ENCODE peak calls at places on chromosome 13, in seven cellular contexts. One of them, this sample, is unnamed. For H3K27me3 and H3K9me3, the result is how much of the 10 kb centered on the place peaks cover.

GRCh38 chr13:111316161-111316730 is 4.2 kb upstream of the TEX29 start:
- DNase-seq in WERI-Rb-1: no peak
- DNase-seq in H1: no peak
- DNase-seq in astrocyte: no peak
- DNase-seq in tibial artery: no peak
- DNase-seq in lung: no peak
- DNase-seq in aorta: no peak
- DNase-seq in this sample: no peak

GRCh38 chr13:78241278-78241919 is 322.8 kb upstream of the EDNRB start:
- DNase-seq in WERI-Rb-1: peak
- DNase-seq in H1: peak
- DNase-seq in astrocyte: peak
- DNase-seq in tibial artery: no peak
- DNase-seq in lung: no peak
- DNase-seq in aorta: no peak
- DNase-seq in this sample: peak

GRCh38 chr13:82717249-82717648 is 1165.0 kb downstream of the SLITRK1 start:
- DNase-seq in WERI-Rb-1: no peak
- DNase-seq in H1: no peak
- DNase-seq in astrocyte: peak
- DNase-seq in tibial artery: no peak
- DNase-seq in lung: no peak
- DNase-seq in aorta: no peak
- DNase-seq in this sample: no peak

GRCh38 chr13:40438999-40439797 is 227.2 kb downstream of the FOXO1 start:
- DNase-seq in WERI-Rb-1: no peak
- DNase-seq in H1: no peak
- DNase-seq in astrocyte: peak
- DNase-seq in tibial artery: no peak
- DNase-seq in lung: no peak
- DNase-seq in aorta: no peak
- DNase-seq in this sample: no peak

GRCh38 chr13:40692946-40693345 is 26.5 kb upstream of the FOXO1 start:
- DNase-seq in WERI-Rb-1: no peak
- DNase-seq in H1: no peak
- DNase-seq in astrocyte: peak
- DNase-seq in tibial artery: no peak
- DNase-seq in lung: no peak
- DNase-seq in aorta: no peak
- DNase-seq in this sample: no peak

GRCh38 chr13:110790371-110790770 is 76.9 kb downstream of the ING1 start:
- DNase-seq in WERI-Rb-1: no peak
- DNase-seq in H1: no peak
- DNase-seq in astrocyte: no peak
- DNase-seq in tibial artery: no peak
- DNase-seq in lung: no peak
- DNase-seq in aorta: no peak
- DNase-seq in this sample: no peak

GRCh38 chr13:99895428-99895998 is 76.1 kb downstream of the ZIC5 start:
- DNase-seq in WERI-Rb-1: no peak
- DNase-seq in H1: no peak
- DNase-seq in astrocyte: no peak
- DNase-seq in tibial artery: no peak
- DNase-seq in lung: no peak
- DNase-seq in aorta: no peak
- DNase-seq in this sample: no peak

GRCh38 chr13:94696171-94696570 is 16.2 kb downstream of the SOX21 start:
- DNase-seq in WERI-Rb-1: no peak
- DNase-seq in H1: no peak
- DNase-seq in astrocyte: no peak
- DNase-seq in tibial artery: no peak
- DNase-seq in lung: no peak
- DNase-seq in aorta: no peak
- DNase-seq in this sample: no peak

GRCh38 chr13:53242015-53242414 is 213.4 kb downstream of the OLFM4 start:
- DNase-seq in WERI-Rb-1: peak
- DNase-seq in H1: no peak
- DNase-seq in astrocyte: no peak
- DNase-seq in tibial artery: no peak
- DNase-seq in lung: no peak
- DNase-seq in aorta: no peak
- DNase-seq in this sample: no peak

GRCh38 chr13:39779337-39780270 is 124.1 kb downstream of the COG6 start:
- DNase-seq in WERI-Rb-1: peak
- DNase-seq in H1: no peak
- DNase-seq in astrocyte: peak
- DNase-seq in tibial artery: no peak
- DNase-seq in lung: no peak
- DNase-seq in aorta: no peak
- DNase-seq in this sample: no peak

GRCh38 chr13:97018029-97018819 is 23.9 kb upstream of the OXGR1 start:
- DNase-seq in WERI-Rb-1: peak
- DNase-seq in H1: peak
- DNase-seq in astrocyte: peak
- DNase-seq in tibial artery: no peak
- DNase-seq in lung: peak
- DNase-seq in aorta: no peak
- DNase-seq in this sample: no peak

GRCh38 chr13:33284916-33285315 is 639 bp downstream of the STARD13 start:
- DNase-seq in WERI-Rb-1: no peak
- DNase-seq in H1: no peak
- DNase-seq in astrocyte: peak
- DNase-seq in tibial artery: no peak
- DNase-seq in lung: no peak
- DNase-seq in aorta: no peak
- DNase-seq in this sample: no peak
- H3K4me3 ChIP-seq in WERI-Rb-1: no peak
- H3K4me3 ChIP-seq in H1: peak
- H3K4me3 ChIP-seq in astrocyte: peak
- H3K4me3 ChIP-seq in tibial artery: peak
- H3K4me3 ChIP-seq in lung: peak
- H3K4me3 ChIP-seq in aorta: peak
- H3K4me3 ChIP-seq in this sample: peak

GRCh38 chr13:27962982-27963381 is 6.1 kb downstream of the CDX2 start:
- DNase-seq in WERI-Rb-1: no peak
- DNase-seq in H1: no peak
- DNase-seq in astrocyte: no peak
- DNase-seq in tibial artery: no peak
- DNase-seq in lung: no peak
- DNase-seq in aorta: no peak
- DNase-seq in this sample: no peak
- H3K27me3 ChIP-seq in WERI-Rb-1: half or more
- H3K27me3 ChIP-seq in H1: half or more
- H3K27me3 ChIP-seq in astrocyte: half or more
- H3K27me3 ChIP-seq in tibial artery: half or more
- H3K27me3 ChIP-seq in lung: under half
- H3K27me3 ChIP-seq in aorta: under half
- H3K27me3 ChIP-seq in this sample: under half

GRCh38 chr13:47957073-47957472 is 44.0 kb downstream of the SUCLA2 start:
- DNase-seq in WERI-Rb-1: no peak
- DNase-seq in H1: no peak
- DNase-seq in astrocyte: no peak
- DNase-seq in tibial artery: no peak
- DNase-seq in lung: no peak
- DNase-seq in aorta: no peak
- DNase-seq in this sample: no peak

GRCh38 chr13:47964863-47965262 is 36.2 kb downstream of the SUCLA2 start:
- DNase-seq in WERI-Rb-1: no peak
- DNase-seq in H1: no peak
- DNase-seq in astrocyte: no peak
- DNase-seq in tibial artery: no peak
- DNase-seq in lung: no peak
- DNase-seq in aorta: no peak
- DNase-seq in this sample: no peak

GRCh38 chr13:47962237-47962636 is 38.8 kb downstream of the SUCLA2 start:
- DNase-seq in WERI-Rb-1: no peak
- DNase-seq in H1: no peak
- DNase-seq in astrocyte: no peak
- DNase-seq in tibial artery: no peak
- DNase-seq in lung: no peak
- DNase-seq in aorta: no peak
- DNase-seq in this sample: no peak

GRCh38 chr13:47955836-47956235 is 45.2 kb downstream of the SUCLA2 start:
- DNase-seq in WERI-Rb-1: no peak
- DNase-seq in H1: no peak
- DNase-seq in astrocyte: no peak
- DNase-seq in tibial artery: no peak
- DNase-seq in lung: no peak
- DNase-seq in aorta: no peak
- DNase-seq in this sample: no peak

DNA sequence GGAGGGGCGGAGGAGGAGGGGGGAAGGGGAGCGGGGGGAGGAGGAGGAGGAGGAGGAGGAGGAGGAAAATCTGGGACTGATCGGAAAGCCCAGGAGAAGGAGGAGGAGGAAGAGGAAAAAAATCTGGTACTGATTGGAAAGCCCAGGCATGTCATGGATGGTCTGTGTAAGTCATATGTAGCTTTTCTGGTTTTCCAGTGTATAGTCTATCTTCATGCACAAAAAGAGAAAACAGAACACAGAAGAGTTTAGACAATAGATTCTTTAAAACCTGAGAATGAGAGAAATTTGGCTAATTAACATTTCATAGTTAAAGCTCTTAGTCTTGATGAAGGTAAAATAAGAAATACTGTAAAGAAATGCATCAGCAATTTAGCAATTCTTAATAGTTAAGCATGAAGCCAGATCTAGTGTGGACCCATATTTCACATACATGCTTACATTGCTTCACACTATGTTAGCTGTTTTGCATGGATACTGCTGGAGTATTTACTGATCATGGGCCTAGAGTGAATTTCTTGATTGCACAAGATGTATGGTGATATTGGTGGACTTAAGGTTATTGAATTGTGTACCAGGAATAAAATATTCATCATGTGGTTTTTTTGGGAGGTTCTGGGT is 41.5 kb downstream of the SUCLA2 start:
- DNase-seq in WERI-Rb-1: no peak
- DNase-seq in H1: no peak
- DNase-seq in astrocyte: no peak
- DNase-seq in tibial artery: no peak
- DNase-seq in lung: no peak
- DNase-seq in aorta: no peak
- DNase-seq in this sample: no peak
- H3K9me3 ChIP-seq in WERI-Rb-1: under half
- H3K9me3 ChIP-seq in H1: under half
- H3K9me3 ChIP-seq in astrocyte: under half
- H3K9me3 ChIP-seq in tibial artery: under half
- H3K9me3 ChIP-seq in lung: under half
- H3K9me3 ChIP-seq in aorta: under half
- H3K9me3 ChIP-seq in this sample: under half

GRCh38 chr13:27921961-27922910 is 2.4 kb downstream of the PDX1 start:
- DNase-seq in WERI-Rb-1: no peak
- DNase-seq in H1: peak
- DNase-seq in astrocyte: no peak
- DNase-seq in tibial artery: no peak
- DNase-seq in lung: no peak
- DNase-seq in aorta: no peak
- DNase-seq in this sample: no peak

GRCh38 chr13:27919299-27919933 is 384 bp upstream of the PDX1 start:
- DNase-seq in WERI-Rb-1: no peak
- DNase-seq in H1: no peak
- DNase-seq in astrocyte: no peak
- DNase-seq in tibial artery: no peak
- DNase-seq in lung: no peak
- DNase-seq in aorta: no peak
- DNase-seq in this sample: no peak

GRCh38 chr13:27919934-27920676 is at the start of gene PDX1:
- DNase-seq in WERI-Rb-1: peak
- DNase-seq in H1: peak
- DNase-seq in astrocyte: no peak
- DNase-seq in tibial artery: no peak
- DNase-seq in lung: peak
- DNase-seq in aorta: no peak
- DNase-seq in this sample: peak

GRCh38 chr13:27921421-27921960 is 1.7 kb downstream of the PDX1 start:
- DNase-seq in WERI-Rb-1: no peak
- DNase-seq in H1: peak
- DNase-seq in astrocyte: no peak
- DNase-seq in tibial artery: no peak
- DNase-seq in lung: no peak
- DNase-seq in aorta: no peak
- DNase-seq in this sample: no peak

GRCh38 chr13:27920677-27921420 is 1.0 kb downstream of the PDX1 start:
- DNase-seq in WERI-Rb-1: peak
- DNase-seq in H1: peak
- DNase-seq in astrocyte: no peak
- DNase-seq in tibial artery: no peak
- DNase-seq in lung: no peak
- DNase-seq in aorta: no peak
- DNase-seq in this sample: peak
- H3K4me3 ChIP-seq in WERI-Rb-1: peak
- H3K4me3 ChIP-seq in H1: no peak
- H3K4me3 ChIP-seq in astrocyte: peak
- H3K4me3 ChIP-seq in tibial artery: peak
- H3K4me3 ChIP-seq in lung: peak
- H3K4me3 ChIP-seq in aorta: peak
- H3K4me3 ChIP-seq in this sample: peak

DNA sequence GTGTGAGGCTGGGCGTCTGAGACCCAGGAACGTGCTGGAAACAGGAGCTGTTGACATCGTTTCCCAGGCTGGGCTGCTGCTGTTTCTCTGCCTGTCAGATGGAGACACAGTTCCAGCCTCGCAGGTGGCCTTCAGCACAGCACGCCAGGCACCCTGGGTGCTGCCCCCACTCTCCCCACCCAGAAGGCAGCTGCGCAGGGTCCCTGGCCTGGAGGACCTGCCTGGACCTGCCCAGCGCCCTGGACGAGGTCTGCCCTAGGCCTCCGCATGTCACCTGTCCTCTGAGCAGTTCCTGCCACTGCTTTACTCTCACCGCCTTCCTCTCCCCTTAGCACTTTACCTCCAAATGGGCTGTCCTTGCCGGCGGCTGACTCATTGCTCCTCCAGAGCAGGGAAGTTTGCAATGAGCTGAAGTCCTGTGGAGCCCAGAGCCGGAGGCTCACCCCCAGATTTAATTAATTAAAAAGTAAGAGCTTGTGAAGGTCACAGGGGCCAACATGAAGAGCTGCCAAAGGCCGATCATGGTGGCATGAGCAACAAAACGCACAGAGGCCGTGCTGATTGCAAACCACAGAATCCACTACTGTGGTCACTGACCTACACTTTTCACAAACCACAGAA is 32.2 kb downstream of the C13orf46 start:
- DNase-seq in WERI-Rb-1: peak
- DNase-seq in H1: no peak
- DNase-seq in astrocyte: peak
- DNase-seq in tibial artery: peak
- DNase-seq in lung: no peak
- DNase-seq in aorta: peak
- DNase-seq in this sample: no peak
- H3K27me3 ChIP-seq in WERI-Rb-1: under half
- H3K27me3 ChIP-seq in H1: under half
- H3K27me3 ChIP-seq in astrocyte: under half
- H3K27me3 ChIP-seq in tibial artery: under half
- H3K27me3 ChIP-seq in lung: under half
- H3K27me3 ChIP-seq in aorta: under half
- H3K27me3 ChIP-seq in this sample: under half